ENCODE peak calls at places on chromosomes 1 and 21, in four cellular contexts. B is ovary, V is ascending aorta, E is mammary epithelial cell. N is an unnamed sample.

GRCh38 chr21:36861924-36862323 is 104.5 kb downstream of the HLCS start:
- DNase-seq in B (no peak), V (no peak), E (no peak), N (no peak)

GRCh38 chr1:217921126-217921900 is 290.2 kb downstream of the SPATA17 start:
- DNase-seq in B (no peak), V (no peak), E (peak), N (no peak)

GRCh38 chr1:46367072-46367471 is 26.5 kb downstream of the NSUN4 start:
- DNase-seq in B (no peak), V (no peak), E (no peak), N (no peak)

GRCh38 chr1:4697801-4698200 is 43.4 kb downstream of the AJAP1 start:
- DNase-seq in B (no peak), V (no peak), E (no peak), N (no peak)

GRCh38 chr1:65247419-65248359 is 61.7 kb upstream of the DNAJC6 start:
- DNase-seq in B (no peak), V (no peak), E (peak), N (no peak)

GRCh38 chr1:62706985-62707745 is 19.0 kb upstream of the DOCK7 start:
- DNase-seq in B (no peak), V (no peak), E (no peak), N (no peak)

GRCh38 chr1:92968138-92969032 is 7.1 kb upstream of the DIPK1A start:
- DNase-seq in B (no peak), V (no peak), E (peak), N (no peak)

GRCh38 chr1:224898937-224899336 is 30.5 kb upstream of the DNAH14 start:
- DNase-seq in B (no peak), V (no peak), E (no peak), N (no peak)

GRCh38 chr21:38267991-38268858 is 11.4 kb downstream of the KCNJ15 start:
- DNase-seq in B (no peak), V (no peak), E (peak), N (no peak)

GRCh38 chr21:44353200-44353970 is at the start of gene TRPM2:
- DNase-seq in B (no peak), V (no peak), E (no peak), N (no peak)

GRCh38 chr1:236066054-236066453 is 1.2 kb upstream of the NID1 start:
- DNase-seq in B (peak), V (no peak), E (no peak), N (no peak)

GRCh38 chr1:116167625-116168276 is 56.6 kb downstream of the MAB21L3 start:
- DNase-seq in B (no peak), V (no peak), E (no peak), N (no peak)

GRCh38 chr1:115454835-115455511 is 116.9 kb upstream of the NGF start:
- DNase-seq in B (peak), V (no peak), E (no peak), N (no peak)

GRCh38 chr1:109478806-109479205 is 4.9 kb upstream of the ATXN7L2 start:
- DNase-seq in B (no peak), V (no peak), E (peak), N (no peak)

GRCh38 chr1:160081261-160081936 is at the start of gene KCNJ9:
- DNase-seq in B (no peak), V (no peak), E (no peak), N (no peak)

GRCh38 chr21:28731700-28732321 is 260.9 kb downstream of the LTN1 start:
- DNase-seq in B (no peak), V (no peak), E (no peak), N (no peak)

GRCh38 chr1:101476541-101476940 is 239.7 kb downstream of the S1PR1 start:
- DNase-seq in B (no peak), V (no peak), E (no peak), N (no peak)

GRCh38 chr1:237239248-237239647 is 197.3 kb downstream of the RYR2 start:
- DNase-seq in B (no peak), V (no peak), E (no peak), N (no peak)

GRCh38 chr1:218447010-218447689 is 102.0 kb downstream of the TGFB2 start:
- DNase-seq in B (peak), V (no peak), E (no peak), N (no peak)

GRCh38 chr1:94540440-94541174 is 952 bp downstream of the F3 start:
- DNase-seq in B (no peak), V (no peak), E (peak), N (no peak)

GRCh38 chr1:94539496-94539895 is 2.1 kb downstream of the F3 start:
- DNase-seq in B (no peak), V (no peak), E (peak), N (no peak)

GRCh38 chr1:94535879-94536278 is 5.7 kb downstream of the F3 start:
- DNase-seq in B (no peak), V (no peak), E (peak), N (no peak)

GRCh38 chr1:94537254-94537653 is 4.3 kb downstream of the F3 start:
- DNase-seq in B (no peak), V (no peak), E (peak), N (no peak)

DNA sequence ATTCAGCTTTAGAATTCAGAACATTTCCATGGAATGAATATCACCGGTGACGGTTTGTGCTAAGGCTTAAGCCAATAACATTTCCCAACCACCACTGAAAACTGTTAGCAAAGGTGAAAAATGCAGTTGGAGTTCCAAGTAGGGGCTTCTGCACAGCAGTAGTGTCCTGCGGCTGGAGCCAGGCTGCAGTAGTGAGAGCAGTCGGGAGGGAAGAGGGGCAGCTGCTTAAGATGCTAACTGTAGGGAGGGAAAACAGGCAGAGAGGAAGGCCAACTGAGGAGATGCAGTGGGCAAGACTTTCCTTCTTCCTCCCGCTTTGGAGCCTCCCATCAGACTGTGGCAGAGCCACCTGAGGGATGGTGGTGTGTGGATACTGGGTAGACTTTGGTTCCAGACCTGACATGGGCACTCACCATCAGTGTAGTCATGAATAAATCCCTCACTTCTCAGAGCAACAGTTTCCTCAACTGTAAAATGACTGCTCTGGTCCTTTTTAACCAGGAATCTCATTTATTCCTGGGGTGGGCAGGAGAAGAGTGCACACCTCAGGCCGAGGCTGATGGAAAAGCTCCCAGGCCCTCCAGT is 3.2 kb downstream of the F3 start:
- DNase-seq in B (no peak), V (no peak), E (peak), N (no peak)
- TF ChIP-seq CTCF in B (no peak), V (peak), E (no peak), N (no peak)

DNA sequence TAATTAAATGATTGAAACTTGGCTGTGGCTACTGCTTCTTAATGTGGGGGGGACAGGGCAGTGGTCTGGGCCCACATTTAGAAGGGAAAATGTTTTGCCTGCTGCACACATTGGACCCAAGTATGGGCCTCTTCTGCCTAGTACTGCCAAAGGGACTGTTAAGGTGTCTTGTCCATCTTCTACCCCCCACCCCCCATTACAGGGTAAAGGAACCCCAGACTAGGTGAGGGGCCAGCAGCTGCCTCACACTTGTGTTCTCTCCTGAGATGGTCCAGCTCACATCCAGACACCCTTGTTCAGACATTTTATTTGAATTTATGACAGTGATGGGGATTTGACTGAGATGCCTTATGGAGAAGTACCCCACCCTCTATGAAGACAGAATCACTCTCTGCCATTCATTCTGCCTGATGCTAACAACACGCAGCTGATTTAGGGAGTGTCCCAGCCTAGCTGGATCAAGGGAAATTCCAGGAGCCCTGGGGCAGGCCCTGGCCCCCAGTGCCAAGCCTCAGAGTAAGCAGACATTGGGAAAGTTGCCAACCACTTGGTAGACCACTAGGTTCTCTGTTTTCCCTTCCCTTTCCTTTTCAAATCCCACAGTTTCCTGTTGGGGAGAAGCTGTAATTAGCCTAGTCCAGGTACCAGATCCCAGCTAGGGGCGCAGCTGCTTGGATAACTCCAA is 42.1 kb downstream of the YARS1 start:
- DNase-seq in B (no peak), V (no peak), E (peak), N (no peak)
- TF ChIP-seq CTCF in B (no peak), V (no peak), E (no peak), N (no peak)

GRCh38 chr1:191993549-191993948 is 164.7 kb upstream of the RGS18 start:
- DNase-seq in B (no peak), V (no peak), E (peak), N (no peak)
- TF ChIP-seq CTCF in B (no peak), V (no peak), E (no peak), N (no peak)

DNA sequence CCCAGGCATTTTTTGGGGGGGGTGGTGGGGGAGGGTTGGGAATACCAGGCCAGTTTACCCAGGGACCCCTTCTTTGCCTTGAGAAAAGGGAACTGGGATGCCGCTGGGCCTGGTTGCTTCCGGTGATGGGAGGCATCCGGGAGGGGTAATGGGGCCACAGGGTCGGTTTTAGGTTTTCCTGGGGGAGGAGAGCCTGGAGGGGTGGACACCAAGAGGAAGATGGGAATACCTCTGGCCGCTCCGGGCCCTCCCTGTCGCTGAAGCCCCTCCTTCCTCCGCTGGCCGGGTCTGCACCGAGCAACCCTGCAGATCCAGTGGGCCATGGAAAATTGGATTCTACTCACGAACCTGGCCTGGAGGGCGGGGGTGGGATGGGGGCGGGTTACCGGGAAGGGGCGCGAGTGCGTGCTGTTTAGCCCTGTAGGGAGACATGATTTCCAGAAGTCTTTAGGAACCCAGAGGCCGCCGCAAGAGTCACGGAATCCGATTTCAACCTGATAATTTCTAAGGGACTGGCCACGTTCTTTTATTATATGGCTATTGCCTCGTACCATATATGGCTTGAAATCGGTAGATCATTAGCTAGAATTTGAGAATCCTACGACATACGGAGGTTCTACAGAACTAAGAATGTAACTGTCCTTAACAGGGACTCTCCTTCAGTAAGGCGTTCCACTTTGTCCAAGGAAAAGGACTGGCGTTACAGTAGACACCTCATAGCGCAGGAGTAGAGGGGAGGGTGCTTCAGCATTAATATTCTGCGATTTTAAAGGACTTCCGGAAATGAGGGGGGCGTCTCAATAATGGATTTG is 768 bp downstream of the AKIRIN1 start:
- DNase-seq in B (peak), V (no peak), E (peak), N (no peak)
- TF ChIP-seq CTCF in B (no peak), V (no peak), E (no peak), N (no peak)

DNA sequence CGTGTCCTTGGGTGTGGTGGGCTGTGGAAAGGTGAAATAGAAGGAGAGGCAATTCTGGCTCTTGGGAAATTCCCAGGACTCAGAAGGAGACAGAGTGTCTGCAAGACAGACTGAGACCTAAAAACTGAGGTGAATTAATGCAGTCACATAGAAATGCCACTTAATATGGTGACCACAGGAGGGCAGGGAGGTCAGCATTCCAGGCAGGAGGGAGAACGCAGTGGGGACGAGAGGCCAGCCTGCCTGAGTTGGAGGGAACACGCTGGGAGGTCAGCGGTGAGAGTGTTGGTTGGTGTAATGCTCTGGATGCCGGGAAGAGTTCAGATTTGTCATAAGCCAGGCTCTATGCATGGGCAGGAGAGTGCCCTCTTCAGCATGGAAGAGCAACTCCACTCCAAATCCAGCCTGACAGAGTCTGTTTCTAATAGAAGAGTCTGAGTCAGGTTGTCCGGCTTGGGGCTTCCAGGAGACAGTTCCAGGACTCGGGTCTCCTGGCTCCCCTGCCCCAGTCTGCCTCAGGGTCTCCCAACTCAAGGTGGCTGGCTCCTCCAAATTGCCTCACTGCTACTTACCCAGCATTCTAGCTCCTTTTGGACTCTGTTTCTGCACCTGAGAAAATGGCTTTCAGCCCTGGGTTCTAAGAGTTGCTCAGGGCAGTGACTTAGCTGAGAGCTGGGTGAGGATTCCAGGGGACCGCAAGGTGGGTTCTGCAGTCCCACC is 5.7 kb upstream of the IGFN1 start:
- DNase-seq in B (peak), V (no peak), E (peak), N (no peak)
- TF ChIP-seq CTCF in B (no peak), V (peak), E (peak), N (no peak)

GRCh38 chr1:169694304-169694703 is 17.1 kb downstream of the SELL start:
- DNase-seq in B (no peak), V (no peak), E (no peak), N (peak)

GRCh38 chr1:169689395-169689794 is 22.0 kb downstream of the SELL start:
- DNase-seq in B (no peak), V (no peak), E (no peak), N (no peak)

GRCh38 chr1:169696273-169697100 is 14.9 kb downstream of the SELL start:
- DNase-seq in B (no peak), V (no peak), E (no peak), N (no peak)

GRCh38 chr1:169690489-169690888 is 20.9 kb downstream of the SELL start:
- DNase-seq in B (no peak), V (no peak), E (no peak), N (no peak)

DNA sequence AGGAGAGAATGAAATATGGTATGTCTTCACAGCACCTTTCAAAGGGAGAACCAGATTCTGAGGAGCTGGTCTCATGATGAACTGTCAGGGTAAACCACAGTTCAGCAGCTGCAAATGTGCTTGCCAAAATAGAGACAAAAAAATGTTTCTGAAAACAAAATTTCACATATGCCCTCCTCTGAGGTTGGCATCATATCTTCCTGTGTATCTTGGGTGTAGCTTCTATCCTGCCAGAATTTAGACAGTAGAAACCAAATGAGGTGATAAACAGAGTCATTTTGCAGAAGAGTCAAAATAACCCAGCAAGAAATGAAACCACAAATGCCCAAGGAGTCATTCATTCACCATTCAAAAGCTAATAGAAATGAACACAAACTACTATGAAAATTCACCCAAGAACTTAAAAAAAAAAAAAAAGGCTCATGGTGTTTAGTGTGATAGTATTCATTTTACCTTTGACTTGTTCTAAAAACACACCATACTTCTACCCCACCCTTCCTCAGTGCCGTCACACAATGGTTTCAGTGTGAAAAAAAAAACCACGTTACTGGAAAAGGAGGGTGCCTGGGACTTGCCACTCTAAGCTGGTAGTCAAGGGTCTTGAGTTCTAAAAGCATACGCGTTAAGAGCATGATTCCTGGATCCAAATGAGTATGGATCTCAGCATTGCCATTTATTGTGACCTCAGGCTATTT is 18.5 kb downstream of the SELL start:
- DNase-seq in B (no peak), V (no peak), E (no peak), N (peak)
- TF ChIP-seq CTCF in B (no peak), V (no peak), E (no peak), N (no peak)

DNA sequence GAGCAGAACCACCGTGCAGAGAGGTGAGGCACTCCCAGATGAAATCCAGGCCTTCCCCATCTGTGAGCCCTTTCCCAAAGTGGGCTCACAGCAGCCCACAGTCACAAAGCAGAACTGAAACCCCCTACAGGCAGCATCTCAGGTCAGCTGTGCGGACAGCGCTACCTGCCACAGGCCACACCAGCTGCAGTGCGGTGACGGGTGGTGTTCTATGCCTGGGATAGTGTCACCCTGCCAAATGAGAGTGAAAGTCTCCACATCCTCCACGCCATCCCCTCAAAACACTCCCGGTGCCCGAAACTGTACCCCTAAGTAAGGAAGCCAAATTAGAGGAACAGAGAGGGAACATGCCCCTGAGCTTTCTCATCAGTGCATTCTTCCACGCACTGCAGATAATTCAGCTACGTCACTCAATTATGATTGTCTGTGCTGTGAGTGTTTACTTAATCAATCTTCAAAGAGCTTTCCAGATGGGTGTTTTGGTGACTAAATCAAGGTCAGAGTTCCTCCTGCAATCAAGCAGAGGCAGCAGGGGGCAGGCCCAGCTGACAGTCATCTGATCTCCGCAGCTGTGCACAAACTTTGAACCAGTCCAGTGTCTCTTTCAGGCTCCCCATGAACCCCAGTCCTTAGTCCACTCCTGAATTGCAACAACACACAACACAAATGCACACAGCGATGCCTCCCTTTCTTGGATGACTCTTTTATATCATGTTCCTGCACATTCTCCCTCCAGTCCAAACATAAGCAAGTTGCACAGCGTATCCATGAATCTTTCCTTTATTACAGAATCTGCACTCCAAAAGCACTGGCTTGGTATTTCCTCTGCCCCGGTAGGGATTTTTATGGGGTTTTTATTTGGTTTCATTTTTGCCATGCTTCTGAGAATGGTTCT is 150.0 kb downstream of the TOMM20 start:
- DNase-seq in B (no peak), V (no peak), E (peak), N (no peak)
- TF ChIP-seq CTCF in B (no peak), V (no peak), E (no peak), N (no peak)

DNA sequence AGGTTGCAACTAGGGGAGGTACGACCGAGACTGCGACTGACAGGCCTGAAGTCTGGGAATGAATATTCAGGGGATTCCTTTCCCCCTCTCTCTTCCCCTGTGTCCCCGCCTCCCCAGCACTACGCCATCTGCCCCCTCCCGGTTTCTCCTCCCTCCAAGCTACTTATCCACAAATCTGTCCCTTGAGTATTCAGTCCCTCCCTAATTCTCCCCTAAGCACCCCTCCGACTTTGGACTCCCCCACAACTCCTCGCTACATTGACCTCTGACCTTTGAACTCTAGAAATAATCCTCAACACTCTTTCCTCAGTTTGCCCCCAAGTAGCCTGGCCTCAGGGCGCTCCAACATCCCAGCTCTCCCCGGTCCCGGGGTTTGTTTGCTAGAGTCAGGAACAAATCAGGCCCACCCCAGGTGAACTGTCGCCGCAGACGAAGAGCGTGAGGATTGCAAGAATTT is 393 bp downstream of the LYSMD1 start:
- DNase-seq in B (peak), V (no peak), E (peak), N (no peak)
- TF ChIP-seq CTCF in B (no peak), V (no peak), E (no peak), N (no peak)

N was measured in natural killer cell.